ENCODE peak calls at places on chromosomes 7 and 10, in ten cellular contexts. L, J, U, K, S, O, X, W, E and Y are unnamed samples.

GRCh38 chr7:133021196-133021595 is 60.7 kb downstream of the CHCHD3 start:
- DNase-seq in S (no peak), E (no peak), J (no peak), K (no peak), L (no peak), X (no peak), O (no peak), W (no peak), U (no peak), Y (no peak)

GRCh38 chr10:70227548-70228320 is 5.5 kb downstream of the PPA1 start:
- DNase-seq in O (peak), J (no peak), W (no peak), X (no peak), K (no peak), E (no peak), U (no peak), L (no peak), S (no peak), Y (no peak)

GRCh38 chr7:111510062-111510461 is 52.2 kb downstream of the IMMP2L start:
- DNase-seq in U (no peak), O (no peak), K (no peak), W (no peak), S (no peak), J (no peak), E (no peak), X (no peak), L (no peak), Y (no peak)

GRCh38 chr10:58942724-58943123 is 233.7 kb upstream of the PHYHIPL start:
- DNase-seq in J (no peak), K (no peak), U (no peak), E (no peak), X (no peak), S (no peak), O (no peak), W (no peak), L (no peak), Y (no peak)

GRCh38 chr10:103145860-103146466 is 47.1 kb downstream of the NT5C2 start:
- DNase-seq in W (peak), E (no peak), K (no peak), L (no peak), J (peak), O (peak), U (peak), S (peak), X (no peak), Y (no peak)

GRCh38 chr10:110460111-110460809 is 37.4 kb upstream of the DUSP5 start:
- DNase-seq in O (peak), W (peak), S (peak), E (peak), U (peak), J (no peak), K (no peak), L (no peak), X (peak), Y (no peak)

GRCh38 chr10:93541402-93542357 is 24.8 kb upstream of the FFAR4 start:
- DNase-seq in S (peak), U (peak), J (no peak), K (no peak), E (no peak), W (no peak), X (no peak), L (no peak), O (peak), Y (no peak)

GRCh38 chr7:372546-372938 is 82.6 kb downstream of the FOXL3 start:
- DNase-seq in J (no peak), W (peak), K (no peak), U (no peak), L (no peak), O (no peak), X (no peak), S (no peak), E (peak), Y (no peak)

GRCh38 chr7:54897891-54898290 is 120.9 kb upstream of the EGFR start:
- DNase-seq in W (no peak), X (no peak), J (no peak), L (no peak), E (no peak), K (no peak), O (no peak), S (peak), U (peak), Y (no peak)

GRCh38 chr7:116509982-116510579 is 10.5 kb downstream of the CAV2 start:
- DNase-seq in X (no peak), K (no peak), O (peak), E (no peak), W (no peak), J (no peak), S (no peak), L (no peak), U (peak), Y (no peak)

GRCh38 chr10:80122746-80123145 is 9.8 kb upstream of the PLAC9 start:
- DNase-seq in O (no peak), X (no peak), S (peak), E (no peak), L (no peak), J (no peak), K (no peak), W (no peak), U (peak), Y (no peak)

GRCh38 chr7:92932450-92932849 is 96.1 kb upstream of the CDK6 start:
- DNase-seq in U (no peak), S (no peak), O (no peak), E (no peak), K (no peak), L (no peak), W (no peak), J (no peak), X (no peak), Y (no peak)

GRCh38 chr10:84214046-84214572 is 11.2 kb downstream of the LRIT2 start:
- DNase-seq in W (no peak), U (no peak), L (no peak), O (no peak), K (no peak), J (no peak), E (no peak), X (no peak), S (no peak), Y (no peak)

GRCh38 chr7:78635394-78635793 is 818.1 kb downstream of the MAGI2 start:
- DNase-seq in S (peak), W (no peak), K (no peak), E (no peak), L (no peak), X (no peak), J (no peak), U (peak), O (peak), Y (no peak)

GRCh38 chr10:66625709-66626590 is 299.9 kb upstream of the LRRTM3 start:
- DNase-seq in S (no peak), U (peak), W (no peak), O (peak), E (no peak), L (no peak), X (no peak), J (no peak), K (no peak), Y (no peak)

GRCh38 chr10:119383174-119383856 is 159.2 kb downstream of the RGS10 start:
- DNase-seq in X (no peak), E (no peak), K (no peak), L (no peak), W (no peak), S (no peak), U (no peak), O (no peak), J (no peak), Y (no peak)

GRCh38 chr10:77832243-77832642 is 94.3 kb downstream of the DLG5 start:
- DNase-seq in O (no peak), S (no peak), W (no peak), X (peak), K (no peak), E (no peak), L (no peak), J (no peak), U (no peak), Y (no peak)

GRCh38 chr7:13911920-13912319 is 77.5 kb downstream of the ETV1 start:
- DNase-seq in X (no peak), J (no peak), U (no peak), K (no peak), W (no peak), O (no peak), E (no peak), L (no peak), S (no peak), Y (no peak)

GRCh38 chr7:120979765-120980499 is 8.6 kb upstream of the CPED1 start:
- DNase-seq in E (no peak), W (no peak), X (no peak), U (peak), K (no peak), J (no peak), S (peak), O (peak), L (no peak), Y (no peak)

GRCh38 chr7:31882187-31882586 is 188.0 kb downstream of the PDE1C start:
- DNase-seq in W (peak), L (no peak), O (no peak), S (peak), E (no peak), K (no peak), U (no peak), X (no peak), J (no peak), Y (no peak)

GRCh38 chr7:120190109-120190508 is 82.9 kb upstream of the KCND2 start:
- DNase-seq in K (no peak), S (no peak), E (no peak), L (no peak), U (no peak), O (no peak), X (no peak), J (no peak), W (no peak), Y (no peak)

GRCh38 chr7:114084381-114085312 is 165.8 kb upstream of the PPP1R3A start:
- DNase-seq in K (no peak), L (peak), S (peak), X (no peak), O (no peak), W (peak), U (peak), E (peak), J (no peak), Y (no peak)

GRCh38 chr7:8594115-8594514 is 160.7 kb downstream of the NXPH1 start:
- DNase-seq in J (no peak), O (no peak), E (no peak), S (no peak), K (no peak), L (no peak), W (no peak), X (no peak), U (no peak), Y (no peak)

GRCh38 chr7:154789404-154789803 is 213.5 kb downstream of the PAXIP1 start:
- DNase-seq in U (no peak), E (no peak), J (no peak), X (no peak), K (no peak), S (no peak), W (no peak), O (peak), L (no peak), Y (no peak)

GRCh38 chr10:112335104-112335840 is 38.6 kb upstream of the ACSL5 start:
- DNase-seq in E (no peak), L (no peak), U (peak), J (no peak), W (no peak), K (no peak), S (peak), O (no peak), X (no peak), Y (no peak)

GRCh38 chr10:92567952-92568600 is 5.8 kb downstream of the IDE start:
- DNase-seq in J (peak), K (no peak), E (no peak), S (peak), U (peak), W (no peak), O (peak), X (peak), L (no peak), Y (no peak)

GRCh38 chr7:137996386-137996851 is 5.5 kb downstream of the CREB3L2 start:
- DNase-seq in L (no peak), S (peak), K (no peak), W (peak), X (no peak), J (peak), E (no peak), U (peak), O (no peak), Y (no peak)

GRCh38 chr7:618539-619355 is 99.1 kb upstream of the PDGFA start:
- DNase-seq in X (no peak), W (no peak), U (no peak), S (no peak), L (no peak), J (no peak), K (peak), E (peak), O (no peak), Y (no peak)

GRCh38 chr7:2687338-2687869 is 598 bp upstream of the AMZ1 start:
- DNase-seq in U (peak), L (no peak), K (no peak), S (peak), X (no peak), J (no peak), W (no peak), E (peak), O (no peak), Y (no peak)

GRCh38 chr7:51275532-51275931 is 41.1 kb downstream of the COBL start:
- DNase-seq in U (no peak), O (no peak), X (no peak), J (no peak), K (no peak), W (no peak), E (no peak), S (no peak), L (no peak), Y (no peak)

GRCh38 chr7:77354914-77355313 is 61.2 kb downstream of the GSAP start:
- DNase-seq in E (no peak), L (no peak), J (no peak), K (no peak), O (no peak), S (no peak), W (no peak), U (no peak), X (no peak), Y (no peak)
- H3K4me3 ChIP-seq in E (no peak), L (no peak), J (no peak), K (no peak), O (no peak), S (no peak), W (no peak), U (no peak), X (no peak), Y (no peak)

GRCh38 chr10:97585439-97585811 is 1.2 kb downstream of the HOGA1 start:
- DNase-seq in W (no peak), K (no peak), X (no peak), J (no peak), O (no peak), S (no peak), E (peak), L (no peak), U (no peak), Y (no peak)
- H3K4me3 ChIP-seq in W (no peak), K (no peak), X (no peak), J (no peak), O (no peak), S (no peak), E (no peak), L (no peak), U (no peak), Y (no peak)

DNA sequence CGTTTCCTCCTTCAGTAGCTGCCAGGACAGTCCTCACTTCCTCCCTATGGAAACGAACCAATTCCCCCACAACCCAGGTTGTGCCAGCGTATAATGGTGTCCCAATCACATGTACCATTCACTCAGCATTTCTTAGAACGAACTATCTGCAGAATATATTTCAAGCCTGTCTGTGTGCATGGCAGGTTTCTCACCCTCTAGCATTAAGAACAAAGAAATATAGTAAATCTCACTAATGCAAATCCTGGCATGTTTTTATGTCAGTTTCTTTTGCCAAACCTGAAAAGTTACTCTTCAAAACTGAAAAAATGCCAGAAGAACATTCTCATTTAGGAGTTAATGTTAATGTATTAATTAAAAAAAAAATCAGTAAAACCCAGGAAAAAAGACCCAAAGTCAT is 405.9 kb upstream of the KLF6 start:
- DNase-seq in L (no peak), K (no peak), E (no peak), U (no peak), J (no peak), S (no peak), O (no peak), W (no peak), X (no peak), Y (no peak)
- H3K4me3 ChIP-seq in L (no peak), K (no peak), E (no peak), U (no peak), J (no peak), S (no peak), O (no peak), W (no peak), X (no peak), Y (no peak)

GRCh38 chr10:89536013-89536354 is 590 bp upstream of the SLC16A12 start:
- DNase-seq in X (no peak), W (no peak), K (no peak), J (no peak), E (no peak), U (no peak), L (no peak), S (no peak), O (no peak), Y (no peak)
- H3K4me3 ChIP-seq in X (no peak), W (peak), K (no peak), J (peak), E (no peak), U (peak), L (peak), S (no peak), O (no peak), Y (no peak)

GRCh38 chr7:17930546-17930945 is 9.7 kb downstream of the SNX13 start:
- DNase-seq in K (no peak), U (no peak), X (peak), O (no peak), J (no peak), L (no peak), W (no peak), S (no peak), E (no peak), Y (no peak)
- H3K4me3 ChIP-seq in K (no peak), U (no peak), X (no peak), O (no peak), J (no peak), L (no peak), W (no peak), S (no peak), E (no peak), Y (no peak)

GRCh38 chr10:24900888-24901685 is 51.3 kb downstream of the PRTFDC1 start:
- DNase-seq in W (no peak), J (no peak), E (no peak), U (no peak), K (no peak), O (no peak), L (no peak), S (no peak), X (no peak), Y (peak)
- H3K4me3 ChIP-seq in W (no peak), J (no peak), E (no peak), U (no peak), K (no peak), O (peak), L (no peak), S (peak), X (no peak), Y (no peak)